ENCODE peak calls at places on chromosomes 13 and 19, in four cellular contexts. U, H, Z and M are unnamed samples.

GRCh38 chr13:99307648-99308339 is 595 bp upstream of the GPR183 start:
- DNase-seq in Z (no peak), U (peak; percentile 71), H (no peak), M (peak; percentile 84)

GRCh38 chr19:35717665-35718344 is at the start of gene KMT2B:
- DNase-seq in H (peak; percentile 93), U (no peak), Z (no peak), M (no peak)

GRCh38 chr19:41641879-41642485 is 15.1 kb upstream of the CEACAM4 start:
- DNase-seq in U (peak; percentile 89), H (no peak), Z (peak; percentile 50), M (no peak)

GRCh38 chr13:33123066-33123940 is 107.1 kb downstream of the KL start:
- DNase-seq in U (no peak), H (no peak), Z (peak; percentile 53), M (peak; percentile 82)

GRCh38 chr19:30521937-30522336 is 149.8 kb downstream of the ZNF536 start:
- DNase-seq in U (no peak), Z (no peak), H (no peak), M (no peak)

GRCh38 chr13:50448535-50448981 is 394.9 kb downstream of the DLEU7 start:
- DNase-seq in Z (no peak), U (no peak), H (no peak), M (no peak)

GRCh38 chr19:17333611-17334413 is 843 bp downstream of the ANO8 start:
- DNase-seq in Z (no peak), H (no peak), U (peak; percentile 81), M (peak; percentile 77)

GRCh38 chr13:51457086-51457485 is 4.2 kb upstream of the INTS6 start:
- DNase-seq in H (no peak), U (no peak), Z (no peak), M (no peak)

GRCh38 chr13:63184693-63185092 is 1769.0 kb upstream of the PCDH20 start:
- DNase-seq in U (peak; percentile 88), H (no peak), Z (no peak), M (no peak)

GRCh38 chr13:45540864-45541263 is 74.7 kb downstream of the ERICH6B start:
- DNase-seq in H (no peak), Z (no peak), U (no peak), M (no peak)

GRCh38 chr13:103812966-103813365 is 746.7 kb upstream of the SLC10A2 start:
- DNase-seq in Z (no peak), H (no peak), U (no peak), M (no peak)

GRCh38 chr19:47021536-47022139 is 2.0 kb downstream of the NPAS1 start:
- DNase-seq in U (peak; percentile 85), H (no peak), Z (no peak), M (no peak)

GRCh38 chr13:42706286-42706685 is 75.1 kb upstream of the FAM216B start:
- DNase-seq in H (no peak), U (no peak), Z (no peak), M (no peak)

GRCh38 chr19:4066176-4066606 is 508 bp downstream of the ZBTB7A start:
- DNase-seq in Z (no peak), H (no peak), U (no peak), M (no peak)

GRCh38 chr13:25733696-25734435 is 317.9 kb downstream of the SHISA2 start:
- DNase-seq in U (no peak), Z (no peak), H (no peak), M (no peak)

GRCh38 chr19:5369962-5370367 is 29.4 kb upstream of the PTPRS start:
- DNase-seq in U (peak; percentile 96), Z (no peak), H (peak; percentile 82), M (no peak)

GRCh38 chr13:94674609-94675348 is 37.6 kb downstream of the SOX21 start:
- DNase-seq in Z (peak; percentile 22), H (peak; percentile 55), U (peak; percentile 90), M (no peak)

GRCh38 chr13:81171065-81171647 is 830.2 kb upstream of the SPRY2 start:
- DNase-seq in H (no peak), U (no peak), Z (no peak), M (no peak)

GRCh38 chr19:782195-783043 is 14.8 kb upstream of the PTBP1 start:
- DNase-seq in Z (no peak), H (peak; percentile 45), U (peak; percentile 86), M (no peak)

GRCh38 chr13:113495494-113496251 is 5.2 kb upstream of the DCUN1D2 start:
- DNase-seq in U (peak; percentile 80), H (no peak), Z (no peak), M (no peak)

GRCh38 chr13:110716235-110716505 is 2.7 kb downstream of the ING1 start:
- DNase-seq in Z (no peak), U (no peak), H (no peak), M (no peak)

GRCh38 chr19:23547816-23548430 is 139.1 kb downstream of the ZNF675 start:
- DNase-seq in Z (no peak), U (no peak), H (no peak), M (no peak)

GRCh38 chr19:10352764-10353671 is 13.6 kb upstream of the ICAM3 start:
- DNase-seq in Z (peak; percentile 80), H (peak; percentile 55), U (peak; percentile 96), M (no peak)

DNA sequence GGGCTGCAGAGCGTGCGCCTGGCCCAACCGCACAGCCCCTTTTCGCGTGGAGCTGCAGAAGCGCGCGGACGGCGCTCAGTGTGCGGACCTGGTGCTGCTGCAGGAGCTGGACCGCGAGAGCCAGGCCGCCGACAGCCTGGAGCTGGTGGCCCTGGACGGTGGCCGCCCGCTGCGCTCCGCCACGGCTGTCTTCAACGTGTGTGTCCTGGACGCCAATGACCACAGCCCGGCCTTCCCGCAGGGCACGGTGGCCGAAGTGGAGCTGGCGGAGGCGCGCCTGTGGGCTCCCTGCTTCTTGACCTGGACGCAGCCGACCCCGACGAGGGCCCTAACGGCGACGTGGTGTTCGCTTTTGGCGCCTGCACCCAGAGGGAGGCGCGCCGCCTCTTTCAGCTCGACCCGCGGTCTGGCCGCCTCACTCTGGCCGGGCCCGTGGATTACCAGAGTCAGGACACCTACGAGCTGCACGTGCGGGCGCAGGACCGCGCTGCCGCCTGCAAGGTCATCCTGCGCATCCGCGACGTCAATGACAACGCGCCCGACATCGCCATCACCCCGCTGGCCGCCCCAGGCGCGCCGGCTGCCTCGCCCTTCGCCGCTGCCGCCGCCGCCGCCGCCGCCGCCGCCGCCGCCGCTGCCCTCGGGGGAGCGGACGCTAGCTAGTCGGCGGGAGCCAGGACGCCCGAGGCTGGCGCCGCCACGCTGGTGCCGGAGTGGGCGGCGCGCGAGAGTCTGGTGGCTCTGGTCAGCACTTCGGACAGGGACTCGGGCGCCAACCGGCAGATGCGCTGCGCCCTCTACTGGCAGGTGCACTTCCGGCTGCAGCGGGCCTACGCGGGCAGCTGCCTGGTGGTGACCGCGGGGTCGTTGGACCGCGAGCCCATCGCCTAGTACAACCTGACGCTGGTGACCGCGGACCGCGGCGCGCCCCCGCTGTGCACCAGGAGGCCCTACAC is 172.2 kb downstream of the OLFM4 start:
- DNase-seq in Z (peak; percentile 23), U (peak; percentile 95), H (peak; percentile 73), M (no peak)
- TF ChIP-seq CTCF in Z (peak; percentile 48), U (peak; percentile 94), H (peak; percentile 96), M (no peak)

DNA sequence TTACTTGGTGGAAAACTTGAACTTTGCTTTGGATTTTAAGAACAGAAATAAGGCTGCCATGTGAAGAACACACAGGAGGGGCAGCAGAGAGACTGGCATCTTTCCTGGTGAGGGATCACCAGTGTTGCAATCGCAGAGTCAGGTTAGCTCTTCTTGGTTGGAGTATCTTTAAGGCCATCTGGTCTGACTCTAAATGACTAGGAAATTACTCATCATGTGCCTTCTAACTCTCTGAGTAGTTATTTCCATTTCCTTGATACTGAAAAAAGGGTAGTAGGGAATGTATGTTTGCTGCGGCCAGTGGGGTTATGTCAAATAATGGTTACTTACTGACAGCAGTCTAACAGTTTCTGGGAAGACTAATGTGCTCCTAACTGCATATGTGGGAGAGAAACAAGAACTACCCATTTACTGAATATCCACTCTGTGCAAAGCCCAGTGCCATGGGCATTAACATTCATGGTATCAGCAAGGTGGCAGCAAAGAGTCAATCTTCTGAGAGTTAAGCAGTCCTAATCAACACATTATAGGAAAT is 122.1 kb downstream of the COG6 start:
- DNase-seq in H (no peak), Z (no peak), U (peak; percentile 59), M (no peak)
- TF ChIP-seq CTCF in H (peak; percentile 18), Z (no peak), U (peak; percentile 63), M (no peak)

DNA sequence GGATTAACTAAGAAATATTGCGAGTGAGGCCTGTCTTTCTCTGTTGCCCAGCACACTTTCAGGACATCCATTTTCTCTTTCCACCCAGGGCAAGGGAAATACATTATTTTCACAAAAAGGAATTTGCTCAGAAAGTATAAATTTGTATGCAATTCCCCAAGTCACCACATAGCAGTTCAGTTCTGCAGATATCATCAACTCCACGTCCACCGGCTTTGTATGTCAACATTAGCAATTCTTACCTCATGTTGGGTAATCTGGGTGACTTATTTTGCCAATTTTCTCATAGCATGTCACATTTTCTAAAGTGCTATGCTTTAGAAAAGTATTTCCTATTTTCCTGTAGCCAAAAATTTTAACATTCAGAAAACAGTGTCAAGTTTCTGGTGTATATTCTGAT is 501.8 kb downstream of the EFNB2 start:
- DNase-seq in Z (no peak), H (no peak), U (no peak), M (no peak)
- TF ChIP-seq CTCF in Z (no peak), H (peak; percentile 31), U (peak; percentile 51), M (no peak)

DNA sequence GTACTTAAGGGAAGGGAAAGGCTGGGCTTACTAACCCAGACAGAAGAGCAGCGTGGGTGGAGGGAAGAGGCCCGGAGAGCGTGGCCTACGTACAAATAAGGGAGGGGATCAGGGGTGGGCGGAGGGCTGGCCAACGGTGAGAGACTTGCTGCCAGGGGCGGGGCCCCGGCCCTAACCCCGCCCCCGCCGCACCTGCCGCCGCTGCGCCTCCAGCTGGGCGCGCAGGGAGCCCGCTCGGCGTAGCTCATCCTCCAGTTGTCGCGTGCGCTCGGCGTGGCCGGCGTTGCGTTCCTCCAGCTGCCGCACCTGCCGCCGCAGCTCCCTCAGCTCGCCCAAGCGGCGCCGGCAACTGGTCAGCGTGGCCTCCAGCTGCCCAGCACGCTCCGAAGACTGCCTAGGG is 5.7 kb downstream of the HOOK2 start:
- DNase-seq in Z (no peak), U (peak; percentile 91), H (no peak), M (no peak)
- TF ChIP-seq CTCF in Z (no peak), U (no peak), H (peak; percentile 17), M (no peak)

DNA sequence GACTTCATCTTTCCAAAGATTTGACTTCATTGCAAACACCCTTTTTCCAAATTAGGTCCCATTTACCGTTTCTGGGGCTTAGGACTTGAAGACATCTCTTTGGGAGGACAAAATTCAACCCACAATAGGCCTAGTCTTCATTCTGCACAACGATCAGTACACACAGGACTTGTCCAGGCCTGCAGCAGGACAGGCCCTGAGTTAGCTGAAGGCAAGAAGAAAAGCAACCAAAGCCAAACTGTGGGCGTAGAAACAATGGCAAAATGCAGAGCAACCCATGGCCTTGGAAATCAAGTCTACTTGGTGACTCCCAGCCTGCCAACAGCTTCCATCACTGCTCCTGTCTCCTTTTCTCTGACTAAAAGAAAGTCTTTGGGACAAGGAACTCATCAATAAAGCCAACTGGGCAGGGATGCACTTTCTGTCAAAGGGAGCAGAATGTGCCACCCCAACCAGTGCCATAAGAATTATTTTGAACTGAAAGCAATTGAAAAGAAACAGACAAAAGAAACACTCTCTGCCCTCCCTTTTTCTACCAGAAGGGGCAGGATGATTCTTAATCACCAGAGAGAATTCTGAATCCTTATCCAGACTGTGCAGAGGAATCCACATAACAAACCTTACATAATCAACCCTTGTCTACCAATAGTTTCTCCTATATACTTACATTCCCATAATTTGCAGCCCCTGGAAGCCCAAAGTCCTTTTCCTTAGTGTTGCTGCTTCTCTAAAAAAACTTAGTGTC is 520.9 kb upstream of the NBEA start:
- DNase-seq in H (no peak), Z (no peak), U (no peak), M (no peak)
- TF ChIP-seq CTCF in H (no peak), Z (no peak), U (peak; percentile 69), M (no peak)